ENCODE peak calls at places on chromosomes 4 and X, in ten cellular contexts. Y, T, S, K, F, Q, A, W, P and X are unnamed samples.

GRCh38 chrX:35115205-35115604 is 172.6 kb downstream of the FAM47B start:
- DNase-seq in Y (no peak), T (no peak), S (no peak), K (no peak), F (no peak), Q (no peak), A (no peak), W (no peak), P (peak; percentile 10), X (no peak)

GRCh38 chr4:75745192-75745591 is 20.8 kb downstream of the USO1 start:
- DNase-seq in Y (no peak), T (no peak), S (no peak), K (no peak), F (no peak), Q (peak; percentile 40), A (no peak), W (no peak), P (peak; percentile 81), X (no peak)

GRCh38 chrX:68694429-68695205 is 47.2 kb downstream of the STARD8 start:
- DNase-seq in Y (no peak), T (no peak), S (no peak), K (no peak), F (no peak), Q (no peak), A (no peak), W (no peak), P (no peak), X (no peak)

GRCh38 chr4:93317046-93317445 is 511.5 kb upstream of the ATOH1 start:
- DNase-seq in Y (no peak), T (no peak), S (no peak), K (no peak), F (no peak), Q (no peak), A (no peak), W (no peak), P (no peak), X (no peak)

GRCh38 chrX:48705876-48706275 is 9.3 kb downstream of the SUV39H1 start:
- DNase-seq in Y (no peak), T (no peak), S (no peak), K (no peak), F (no peak), Q (no peak), A (no peak), W (no peak), P (no peak), X (no peak)

GRCh38 chr4:189202182-189202868 is 738.3 kb upstream of the FRG1 start:
- DNase-seq in Y (peak; percentile 61), T (peak; percentile 24), S (peak; percentile 58), K (peak; percentile 6), F (no peak), Q (peak; percentile 83), A (peak; percentile 76), W (no peak), P (peak; percentile 82), X (no peak)

GRCh38 chr4:176656108-176656507 is 136.6 kb downstream of the VEGFC start:
- DNase-seq in Y (no peak), T (no peak), S (no peak), K (no peak), F (no peak), Q (no peak), A (no peak), W (no peak), P (no peak), X (no peak)

GRCh38 chrX:138945219-138945618 is 233.7 kb upstream of the FGF13 start:
- DNase-seq in Y (no peak), T (no peak), S (no peak), K (no peak), F (no peak), Q (peak; percentile 5), A (no peak), W (no peak), P (no peak), X (no peak)

GRCh38 chr4:157012781-157013180 is 41.2 kb upstream of the PDGFC start:
- DNase-seq in Y (no peak), T (no peak), S (no peak), K (no peak), F (no peak), Q (peak; percentile 6), A (no peak), W (no peak), P (peak; percentile 72), X (no peak)

GRCh38 chr4:6469144-6469543 is 3.3 kb downstream of the PPP2R2C start:
- DNase-seq in Y (no peak), T (no peak), S (no peak), K (no peak), F (no peak), Q (no peak), A (no peak), W (no peak), P (no peak), X (no peak)

GRCh38 chr4:120052840-120053239 is 13.8 kb downstream of the MAD2L1 start:
- DNase-seq in Y (no peak), T (no peak), S (no peak), K (peak; percentile 86), F (no peak), Q (peak; percentile 71), A (peak; percentile 86), W (peak; percentile 49), P (peak; percentile 99), X (no peak)

GRCh38 chr4:118265312-118266144 is 87.3 kb downstream of the PRSS12 start:
- DNase-seq in Y (peak; percentile 53), T (peak; percentile 42), S (no peak), K (no peak), F (no peak), Q (peak; percentile 31), A (no peak), W (peak; percentile 46), P (peak; percentile 42), X (peak; percentile 16)

DNA sequence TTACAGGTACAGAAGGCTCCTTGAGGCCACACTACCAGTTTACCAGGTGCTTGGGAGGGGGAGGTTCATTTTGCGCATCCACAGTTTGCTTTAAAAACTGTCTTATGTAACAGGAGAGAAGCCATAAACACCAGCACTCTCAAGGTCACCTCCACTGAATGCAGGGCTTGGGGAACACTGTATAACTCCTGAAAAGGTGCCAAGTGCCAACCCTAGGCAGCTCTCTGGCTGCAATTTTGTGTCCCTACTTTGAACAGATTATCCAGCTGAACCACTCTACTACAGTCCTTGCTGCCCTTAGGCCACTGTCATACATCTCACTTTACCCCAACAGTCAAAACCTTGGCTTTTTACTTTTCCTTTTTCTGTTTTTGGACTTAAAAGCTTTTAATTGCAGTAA is 507.9 kb downstream of the SMARCA1 start:
- DNase-seq in Y (no peak), T (no peak), S (no peak), K (no peak), F (no peak), Q (no peak), A (no peak), W (no peak), P (no peak), X (no peak)
- H3K9me3 ChIP-seq in Y (no peaks in the 10 kb centered on the region), T (no peaks in the 10 kb centered on the region), S (no peaks in the 10 kb centered on the region), K (no peaks in the 10 kb centered on the region), F (no peaks in the 10 kb centered on the region), Q (no peaks in the 10 kb centered on the region), A (no peaks in the 10 kb centered on the region), W (no peaks in the 10 kb centered on the region), P (no peaks in the 10 kb centered on the region), X (no peaks in the 10 kb centered on the region)

DNA sequence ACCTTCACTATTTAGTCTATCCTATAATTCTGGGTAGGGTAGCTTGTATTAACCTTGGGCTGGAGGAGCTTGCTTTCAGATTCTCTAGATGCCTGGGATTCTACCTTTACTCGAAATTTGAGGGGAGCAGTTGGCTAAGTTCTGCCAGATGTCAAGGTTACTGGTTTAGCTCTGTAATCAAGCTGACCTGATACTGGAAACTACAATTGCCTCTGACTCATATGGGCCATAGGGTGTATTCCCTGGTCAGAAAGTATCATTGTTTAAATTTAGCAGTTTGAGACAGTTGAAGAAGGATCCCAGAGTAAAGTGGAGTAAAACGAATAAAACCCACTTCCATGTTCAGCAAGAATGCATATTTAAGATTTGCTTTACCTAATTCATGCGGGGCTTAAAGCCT is 337.6 kb downstream of the SPIN4 start:
- DNase-seq in Y (no peak), T (no peak), S (no peak), K (no peak), F (no peak), Q (no peak), A (no peak), W (no peak), P (no peak), X (no peak)
- H3K9me3 ChIP-seq in Y (no peaks in the 10 kb centered on the region), T (no peaks in the 10 kb centered on the region), S (peaks cover 3% of the 10 kb centered on the region), K (no peaks in the 10 kb centered on the region), F (no peaks in the 10 kb centered on the region), Q (peaks cover 5% of the 10 kb centered on the region), A (no peaks in the 10 kb centered on the region), W (peaks cover 10% of the 10 kb centered on the region), P (no peaks in the 10 kb centered on the region), X (no peaks in the 10 kb centered on the region)

GRCh38 chr4:7575426-7575825 is 140.7 kb upstream of the PSAPL1 start:
- DNase-seq in Y (no peak), T (no peak), S (no peak), K (no peak), F (no peak), Q (no peak), A (no peak), W (no peak), P (no peak), X (no peak)
- H3K9me3 ChIP-seq in Y (no peaks in the 10 kb centered on the region), T (peaks cover 34% of the 10 kb centered on the region), S (peaks cover 48% of the 10 kb centered on the region), K (peaks cover 26% of the 10 kb centered on the region), F (peaks cover 39% of the 10 kb centered on the region), Q (no peaks in the 10 kb centered on the region), A (peaks cover 2% of the 10 kb centered on the region), W (peaks cover 72% of the 10 kb centered on the region), P (no peaks in the 10 kb centered on the region), X (peaks cover 5% of the 10 kb centered on the region)

DNA sequence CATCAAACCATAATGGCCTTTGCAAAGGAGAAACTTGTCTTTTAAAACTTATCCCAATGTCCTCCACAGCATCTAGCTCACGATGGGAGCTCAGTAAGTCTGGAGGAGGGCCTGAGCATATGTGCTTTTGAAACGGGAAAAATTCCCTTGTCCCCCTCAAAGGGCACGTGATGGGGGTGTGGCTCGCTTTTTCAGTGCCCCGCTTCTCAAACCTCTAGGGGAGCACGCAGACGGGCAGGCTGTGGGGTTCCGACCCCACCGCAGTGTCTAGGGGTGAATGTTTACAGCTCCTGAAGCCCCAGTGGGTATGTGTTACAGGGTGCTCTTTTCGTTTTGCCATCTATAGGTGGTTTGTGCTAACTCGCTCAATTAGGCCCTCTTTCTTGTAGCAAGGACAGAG is 31.2 kb downstream of the SLITRK2 start:
- DNase-seq in Y (no peak), T (no peak), S (no peak), K (no peak), F (no peak), Q (no peak), A (no peak), W (no peak), P (no peak), X (no peak)
- H3K9me3 ChIP-seq in Y (no peaks in the 10 kb centered on the region), T (no peaks in the 10 kb centered on the region), S (no peaks in the 10 kb centered on the region), K (no peaks in the 10 kb centered on the region), F (no peaks in the 10 kb centered on the region), Q (no peaks in the 10 kb centered on the region), A (no peaks in the 10 kb centered on the region), W (no peaks in the 10 kb centered on the region), P (peaks cover 4% of the 10 kb centered on the region), X (no peaks in the 10 kb centered on the region)